ENCODE peak calls at places on chromosome 18, in six cellular contexts. O is left ventricle myocardium inferior; P is aorta; M is CD8-positive, alpha-beta memory T cell; R is tibial artery; H is keratinocyte. S is an unnamed sample. For H3K27me3 and H3K36me3, the result is how much of the 10 kb centered on the place peaks cover.

GRCh38 chr18:54690198-54690597 is 99.2 kb downstream of the DYNAP start:
- DNase-seq in O (no peak), P (no peak), M (no peak), R (no peak), H (no peak), S (no peak)

GRCh38 chr18:29840101-29840500 is 1202.4 kb downstream of the DSC3 start:
- DNase-seq in O (no peak), P (no peak), M (no peak), R (no peak), H (no peak), S (no peak)

GRCh38 chr18:68803371-68803770 is 5.5 kb downstream of the CCDC102B start:
- DNase-seq in O (peak), P (no peak), M (no peak), R (peak), H (no peak), S (no peak)

GRCh38 chr18:68172842-68173549 is 541.9 kb downstream of the TMX3 start:
- DNase-seq in O (no peak), P (no peak), M (no peak), R (no peak), H (no peak), S (peak)

GRCh38 chr18:22674300-22674699 is 256.6 kb upstream of the CTAGE1 start:
- DNase-seq in O (no peak), P (no peak), M (no peak), R (no peak), H (no peak), S (no peak)

GRCh38 chr18:12782521-12782920 is 79.7 kb downstream of the PSMG2 start:
- DNase-seq in O (no peak), P (no peak), M (no peak), R (no peak), H (no peak), S (no peak)

GRCh38 chr18:32383040-32383819 is 87.5 kb downstream of the GAREM1 start:
- DNase-seq in O (no peak), P (no peak), M (no peak), R (no peak), H (peak), S (no peak)

GRCh38 chr18:21242141-21243040 is at the start of gene GREB1L:
- DNase-seq in O (peak), P (peak), M (no peak), R (peak), H (no peak), S (peak)

GRCh38 chr18:27075828-27076227 is 109.3 kb downstream of the CHST9 start:
- DNase-seq in O (no peak), P (no peak), M (no peak), R (no peak), H (no peak), S (no peak)

GRCh38 chr18:77078671-77079070 is 53.9 kb downstream of the MBP start:
- DNase-seq in O (no peak), P (no peak), M (no peak), R (no peak), H (no peak), S (no peak)

GRCh38 chr18:59272221-59272888 is 899 bp downstream of the RAX start:
- DNase-seq in O (no peak), P (no peak), M (no peak), R (no peak), H (no peak), S (peak)

GRCh38 chr18:74294526-74294925 is 2.8 kb upstream of the CYB5A start:
- DNase-seq in O (no peak), P (no peak), M (no peak), R (no peak), H (no peak), S (no peak)

GRCh38 chr18:33579147-33579867 is 1.3 kb downstream of the ASXL3 start:
- DNase-seq in O (no peak), P (no peak), M (no peak), R (no peak), H (no peak), S (no peak)

GRCh38 chr18:54776282-54776977 is 51.8 kb upstream of the RAB27B start:
- DNase-seq in O (no peak), P (no peak), M (no peak), R (no peak), H (peak), S (no peak)

GRCh38 chr18:38940863-38941531 is 1375.4 kb upstream of the CELF4 start:
- DNase-seq in O (no peak), P (no peak), M (peak), R (no peak), H (peak), S (no peak)

GRCh38 chr18:54360406-54360805 is 2.7 kb downstream of the C18orf54 start:
- DNase-seq in O (no peak), P (no peak), M (no peak), R (no peak), H (no peak), S (no peak)

GRCh38 chr18:49814147-49814499 is 790 bp upstream of the ACAA2 start:
- DNase-seq in O (peak), P (peak), M (peak), R (peak), H (peak), S (peak)

GRCh38 chr18:12336887-12337286 is 28.8 kb downstream of the TUBB6 start:
- DNase-seq in O (no peak), P (no peak), M (no peak), R (no peak), H (no peak), S (no peak)

GRCh38 chr18:77559274-77559910 is 309.7 kb downstream of the GALR1 start:
- DNase-seq in O (no peak), P (no peak), M (no peak), R (no peak), H (no peak), S (no peak)

GRCh38 chr18:23719634-23720201 is 30.5 kb downstream of the LAMA3 start:
- DNase-seq in O (no peak), P (no peak), M (no peak), R (no peak), H (peak), S (peak)

DNA sequence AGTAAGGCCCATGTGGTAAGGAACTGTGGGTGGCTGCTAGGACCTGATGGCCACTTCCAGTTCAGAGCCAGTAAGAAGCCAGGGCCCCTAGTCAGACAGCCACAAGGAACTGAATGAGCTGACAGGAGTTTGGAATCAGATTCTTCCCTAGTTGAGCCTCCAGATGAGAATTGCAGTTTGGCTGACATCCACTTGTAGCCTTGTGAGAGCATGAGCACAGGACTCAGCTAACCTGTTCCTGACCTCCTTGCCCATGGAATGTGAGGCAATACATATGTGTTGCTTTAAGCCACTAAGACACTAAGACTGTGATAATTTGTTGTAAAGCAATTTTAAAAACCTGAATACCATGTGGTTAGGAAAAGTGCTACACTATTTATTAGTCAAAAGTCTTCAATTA is 1.1 kb upstream of the WDR7 start:
- DNase-seq in O (no peak), P (no peak), M (no peak), R (no peak), H (no peak), S (no peak)
- H3K4me3 ChIP-seq in O (peak), P (no peak), M (no peak), R (no peak), H (no peak), S (no peak)

GRCh38 chr18:64474279-64474678 is 325.4 kb upstream of the LINC00305 start:
- DNase-seq in O (no peak), P (no peak), M (no peak), R (no peak), H (no peak), S (no peak)
- H3K27me3 ChIP-seq in O (under half), P (under half), M (under half), R (under half), H (under half), S (under half)

GRCh38 chr18:78936251-78937005 is 43.2 kb upstream of the SALL3 start:
- DNase-seq in O (no peak), P (no peak), M (no peak), R (no peak), H (no peak), S (no peak)
- H3K36me3 ChIP-seq in O (under half), P (under half), M (under half), R (under half), H (under half), S (under half)

GRCh38 chr18:4854664-4855063 is 342.4 kb downstream of the AKAIN1 start:
- DNase-seq in O (no peak), P (no peak), M (no peak), R (no peak), H (no peak), S (peak)
- H3K4me3 ChIP-seq in O (no peak), P (no peak), M (no peak), R (no peak), H (no peak), S (no peak)

DNA sequence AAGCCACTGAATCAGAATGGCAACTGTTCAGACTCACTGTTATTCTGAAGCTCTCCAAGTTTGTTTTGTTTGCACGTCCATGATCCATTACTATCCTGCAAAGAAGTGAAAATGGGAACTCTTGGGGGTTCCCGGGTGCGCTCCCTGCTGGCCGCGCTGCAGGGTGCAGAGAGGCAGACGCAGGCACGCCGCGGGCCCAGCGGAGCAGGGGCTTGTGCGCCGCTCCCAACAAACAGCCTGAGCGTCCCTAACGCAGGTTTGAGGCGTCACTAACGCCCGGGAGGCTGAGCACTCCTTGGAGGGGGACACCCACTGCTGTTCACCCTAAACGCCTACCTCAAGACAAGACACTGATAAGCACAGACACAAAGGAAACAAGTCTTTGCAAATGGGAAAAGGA is 14.3 kb upstream of the PIEZO2 start:
- DNase-seq in O (peak), P (no peak), M (no peak), R (no peak), H (no peak), S (peak)
- H3K27me3 ChIP-seq in O (under half), P (under half), M (under half), R (under half), H (under half), S (under half)

GRCh38 chr18:62281684-62282083 is 43.4 kb upstream of the TNFRSF11A start:
- DNase-seq in O (no peak), P (no peak), M (no peak), R (no peak), H (peak), S (no peak)
- H3K36me3 ChIP-seq in O (under half), P (under half), M (under half), R (under half), H (under half), S (under half)

DNA sequence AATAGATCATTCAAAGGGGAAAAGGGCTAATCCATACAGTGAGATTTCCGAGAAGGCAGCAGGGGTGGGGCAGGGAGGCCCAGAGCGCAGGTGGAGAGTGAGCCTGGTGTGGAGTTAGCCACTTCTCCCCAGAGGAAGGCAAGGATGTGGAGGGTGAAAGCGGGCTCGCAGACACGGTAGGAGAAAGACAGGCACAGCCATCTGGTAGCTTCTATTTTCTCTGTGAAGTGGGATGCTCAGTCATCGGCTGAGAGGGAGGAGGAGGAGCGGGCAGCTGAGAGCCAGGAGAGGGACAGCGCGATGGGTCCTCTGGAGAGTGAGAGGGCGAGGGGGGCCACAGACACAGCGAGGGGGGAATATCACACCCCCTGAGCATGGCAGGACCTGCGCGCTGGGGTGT is 153.3 kb upstream of the NDUFV2 start:
- DNase-seq in O (no peak), P (no peak), M (no peak), R (no peak), H (no peak), S (no peak)
- H3K4me3 ChIP-seq in O (no peak), P (no peak), M (no peak), R (no peak), H (peak), S (no peak)

S was measured in H7.